ENCODE peak calls at places on chromosomes 11 and 22, in nine cellular contexts. H is left ventricle myocardium inferior; Q is HuH-7; O is PC-3; E is dorsolateral prefrontal cortex; V is neural progenitor cell; F is stimulated activated CD8-positive, alpha-beta memory T cell treated with anti-CD3 and anti-CD28 coated beads, Interleukin-15, amount 100 ng/mL, for 4 hours; B is NCI-H1105; N is cardiac muscle cell. P is an unnamed sample.

GRCh38 chr11:41954034-41954433 is 494.6 kb upstream of the LRRC4C start:
- DNase-seq in V (no peak), H (no peak), O (peak; percentile 76), E (no peak), N (peak; percentile 19), B (no peak), F (no peak), Q (no peak), P (no peak)

GRCh38 chr22:38756631-38757463 is 1.0 kb upstream of the SUN2 start:
- DNase-seq in O (no peak), F (no peak), H (no peak), V (no peak), E (peak; percentile 66), N (no peak), Q (no peak), B (no peak), P (no peak)

GRCh38 chr22:24337894-24338645 is 67.4 kb downstream of the SPECC1L start:
- DNase-seq in F (no peak), B (no peak), Q (no peak), V (no peak), E (no peak), O (no peak), N (no peak), H (no peak), P (no peak)

GRCh38 chr11:69915501-69916250 is 96.5 kb upstream of the FGF3 start:
- DNase-seq in E (peak; percentile 56), O (peak; percentile 95), B (peak; percentile 68), Q (peak; percentile 98), F (no peak), V (peak; percentile 90), N (peak; percentile 77), H (peak; percentile 86), P (peak; percentile 89)

GRCh38 chr11:87219266-87219665 is 181.5 kb downstream of the TMEM135 start:
- DNase-seq in F (no peak), E (no peak), N (peak; percentile 25), Q (no peak), O (no peak), V (peak; percentile 5), B (no peak), H (no peak), P (no peak)

GRCh38 chr11:128621491-128622136 is 34.3 kb upstream of the ETS1 start:
- DNase-seq in B (no peak), V (no peak), H (no peak), O (peak; percentile 58), Q (no peak), E (no peak), F (no peak), N (peak; percentile 88), P (peak; percentile 49)

GRCh38 chr11:7257744-7258143 is 6.0 kb downstream of the SYT9 start:
- DNase-seq in B (no peak), V (no peak), O (no peak), F (no peak), H (no peak), N (no peak), E (no peak), Q (no peak), P (no peak)

GRCh38 chr22:22565991-22566390 is 6.9 kb upstream of the PRAME start:
- DNase-seq in O (peak; percentile 19), F (no peak), N (peak; percentile 61), B (no peak), V (no peak), E (no peak), Q (no peak), H (no peak), P (no peak)

GRCh38 chr11:17684550-17684949 is 34.8 kb upstream of the MYOD1 start:
- DNase-seq in E (no peak), N (no peak), B (no peak), H (no peak), F (no peak), O (no peak), V (no peak), Q (no peak), P (no peak)

GRCh38 chr11:111269146-111269868 is 23.8 kb downstream of the POU2AF2 start:
- DNase-seq in B (no peak), F (no peak), N (peak; percentile 22), V (peak; percentile 50), O (no peak), H (no peak), Q (no peak), E (no peak), P (no peak)

GRCh38 chr22:38218661-38219331 is 17.0 kb downstream of the MAFF start:
- DNase-seq in B (no peak), V (peak; percentile 65), F (no peak), Q (peak; percentile 93), N (peak; percentile 95), H (peak; percentile 70), E (no peak), O (peak; percentile 88), P (peak; percentile 81)

GRCh38 chr11:44300881-44301855 is 8.8 kb downstream of the ALX4 start:
- DNase-seq in O (no peak), B (no peak), H (no peak), F (no peak), V (no peak), Q (no peak), E (no peak), N (peak; percentile 83), P (no peak)

GRCh38 chr22:37021710-37022482 is 2.4 kb downstream of the MPST start:
- DNase-seq in B (peak; percentile 7), V (peak; percentile 86), H (peak; percentile 32), E (no peak), F (peak; percentile 12), N (peak; percentile 58), O (peak; percentile 31), Q (no peak), P (peak; percentile 71)

GRCh38 chr11:48150213-48150612 is 66.4 kb upstream of the OR4B1 start:
- DNase-seq in F (no peak), H (no peak), N (peak; percentile 69), B (no peak), V (no peak), O (peak; percentile 79), E (no peak), Q (no peak), P (no peak)

GRCh38 chr22:48270731-48271130 is 1508.3 kb downstream of the TBC1D22A start:
- DNase-seq in Q (no peak), B (no peak), V (no peak), H (no peak), N (no peak), E (no peak), F (no peak), O (no peak), P (no peak)

GRCh38 chr22:19036523-19037273 is 85.5 kb downstream of the DGCR2 start:
- DNase-seq in O (no peak), F (no peak), H (no peak), V (no peak), Q (peak; percentile 45), B (no peak), E (no peak), N (peak; percentile 14), P (no peak)

GRCh38 chr22:36569999-36570398 is 41.0 kb upstream of the EIF3D start:
- DNase-seq in E (no peak), O (no peak), H (no peak), V (peak; percentile 70), Q (peak; percentile 66), N (peak; percentile 48), B (no peak), F (no peak), P (no peak)

GRCh38 chr22:42848941-42849340 is 8.1 kb downstream of the ARFGAP3 start:
- DNase-seq in O (no peak), Q (no peak), E (no peak), B (no peak), F (no peak), N (no peak), H (no peak), V (no peak), P (no peak)

GRCh38 chr11:88590366-88590765 is 252.8 kb upstream of the CTSC start:
- DNase-seq in N (no peak), H (no peak), B (no peak), E (no peak), O (peak; percentile 29), Q (no peak), F (no peak), V (no peak), P (no peak)

GRCh38 chr11:66981976-66982578 is 7.0 kb downstream of the C11orf86 start:
- DNase-seq in B (peak; percentile 81), H (peak; percentile 89), V (no peak), O (peak; percentile 99), F (no peak), E (peak; percentile 72), N (peak; percentile 89), Q (peak; percentile 71), P (peak; percentile 93)

GRCh38 chr22:45154383-45154782 is 9.3 kb upstream of the NUP50 start:
- DNase-seq in H (no peak), V (no peak), B (no peak), F (no peak), O (peak; percentile 43), N (peak; percentile 81), E (no peak), Q (no peak), P (no peak)

GRCh38 chr22:30569674-30570202 is 4.7 kb downstream of the GAL3ST1 start:
- DNase-seq in H (no peak), O (no peak), E (no peak), B (no peak), V (no peak), F (no peak), Q (no peak), N (no peak), P (no peak)

GRCh38 chr22:49724030-49724892 is 103.4 kb downstream of the BRD1 start:
- DNase-seq in Q (no peak), N (no peak), V (no peak), B (peak; percentile 32), H (no peak), F (no peak), E (no peak), O (peak; percentile 3), P (no peak)

GRCh38 chr22:41320416-41321240 is 19.3 kb downstream of the ZC3H7B start:
- DNase-seq in E (no peak), H (no peak), Q (no peak), B (no peak), O (no peak), V (no peak), F (no peak), N (no peak), P (no peak)

GRCh38 chr11:118917488-118918127 is 8.1 kb downstream of the BCL9L start:
- DNase-seq in V (no peak), F (no peak), H (peak; percentile 68), B (peak; percentile 27), N (peak; percentile 95), E (no peak), O (peak; percentile 52), Q (no peak), P (peak; percentile 78)

GRCh38 chr11:70901951-70902521 is 350.3 kb downstream of the SHANK2 start:
- DNase-seq in N (peak; percentile 2), B (no peak), O (no peak), F (no peak), H (no peak), V (no peak), E (no peak), Q (no peak), P (no peak)

GRCh38 chr11:27084407-27084985 is 43.9 kb downstream of the BBOX1 start:
- DNase-seq in N (no peak), B (no peak), Q (no peak), F (no peak), V (peak; percentile 28), O (no peak), E (no peak), H (no peak), P (no peak)

GRCh38 chr11:81112718-81113117 is 1620.9 kb downstream of the FAM181B start:
- DNase-seq in H (no peak), B (no peak), O (no peak), E (no peak), N (no peak), V (no peak), F (no peak), Q (no peak), P (no peak)